ENCODE peak calls at places on chromosome 3, in six cellular contexts. D is ovary, O is MCF 10A, F is tibial artery, C is kidney epithelial cell, M is Peyer's patch. N is an unnamed sample.

GRCh38 chr3:150094150-150094932 is 123.6 kb upstream of the PFN2 start:
- DNase-seq in D (no peak), M (no peak), C (peak; percentile 65), F (no peak), O (peak; percentile 86), N (no peak)

GRCh38 chr3:197019021-197019420 is 10.6 kb downstream of the MELTF start:
- DNase-seq in D (no peak), F (no peak), M (no peak), O (no peak), C (no peak), N (no peak)

GRCh38 chr3:107431048-107431297 is 53.7 kb downstream of the CCDC54 start:
- DNase-seq in M (peak; percentile 47), O (peak; percentile 49), D (peak; percentile 70), F (peak; percentile 75), C (no peak), N (peak; percentile 21)

GRCh38 chr3:117853923-117854322 is 1144.3 kb downstream of the TUSC7 start:
- DNase-seq in F (no peak), O (peak; percentile 36), M (no peak), D (no peak), C (peak; percentile 61), N (no peak)

GRCh38 chr3:108472011-108472591 is 38.3 kb downstream of the MYH15 start:
- DNase-seq in C (no peak), F (no peak), D (no peak), O (peak; percentile 82), M (no peak), N (no peak)

GRCh38 chr3:157436583-157437300 is at the start of gene PTX3:
- DNase-seq in O (peak; percentile 83), C (peak; percentile 71), M (no peak), F (no peak), D (no peak), N (no peak)

GRCh38 chr3:170301404-170301803 is 56.1 kb upstream of the SKIL start:
- DNase-seq in M (no peak), F (no peak), C (no peak), O (peak; percentile 70), D (no peak), N (no peak)

GRCh38 chr3:184352149-184352785 is 9.1 kb downstream of the CLCN2 start:
- DNase-seq in O (no peak), C (no peak), F (no peak), D (no peak), M (no peak), N (no peak)

GRCh38 chr3:180324791-180325190 is 277.2 kb upstream of the TTC14 start:
- DNase-seq in C (no peak), F (no peak), O (no peak), D (no peak), M (no peak), N (no peak)

GRCh38 chr3:78668302-78668701 is 1099.5 kb downstream of the ROBO1 start:
- DNase-seq in F (no peak), C (no peak), D (no peak), M (no peak), O (no peak), N (no peak)

GRCh38 chr3:12370758-12371157 is 81.9 kb downstream of the PPARG start:
- DNase-seq in C (no peak), F (no peak), M (no peak), D (no peak), O (no peak), N (no peak)

GRCh38 chr3:156718622-156719300 is 44.4 kb downstream of the TIPARP start:
- DNase-seq in M (no peak), O (no peak), F (no peak), D (no peak), C (no peak), N (no peak)

GRCh38 chr3:197793246-197793645 is 2.2 kb downstream of the LRCH3 start:
- DNase-seq in M (no peak), O (peak; percentile 81), D (no peak), F (no peak), C (no peak), N (no peak)

GRCh38 chr3:58052373-58053273 is 44.4 kb downstream of the FLNB start:
- DNase-seq in M (peak; percentile 44), C (peak; percentile 92), D (peak; percentile 85), O (peak; percentile 97), F (peak; percentile 92), N (no peak)

GRCh38 chr3:60086811-60087210 is 1037.0 kb upstream of the CFAP20DC start:
- DNase-seq in M (no peak), O (peak; percentile 77), C (peak; percentile 9), F (no peak), D (no peak), N (no peak)

GRCh38 chr3:115989927-115990326 is 366.6 kb downstream of the GAP43 start:
- DNase-seq in F (no peak), C (no peak), M (no peak), D (no peak), O (no peak), N (no peak)

GRCh38 chr3:176663819-176664218 is 533.5 kb downstream of the TBL1XR1 start:
- DNase-seq in C (peak; percentile 9), F (no peak), D (no peak), O (peak; percentile 78), M (no peak), N (no peak)

GRCh38 chr3:149468504-149469212 is 5.8 kb upstream of the TM4SF4 start:
- DNase-seq in C (no peak), F (no peak), D (no peak), M (no peak), O (no peak), N (no peak)

GRCh38 chr3:66803206-66803605 is 194.9 kb upstream of the KBTBD8 start:
- DNase-seq in M (no peak), O (no peak), D (no peak), C (no peak), F (no peak), N (no peak)

GRCh38 chr3:125437631-125438435 is 62.7 kb upstream of the ZNF148 start:
- DNase-seq in O (peak; percentile 59), F (no peak), M (peak; percentile 46), D (peak; percentile 64), C (peak; percentile 9), N (peak; percentile 58)

GRCh38 chr3:11391930-11392688 is 119.9 kb downstream of the ATG7 start:
- DNase-seq in M (no peak), O (peak; percentile 79), D (peak; percentile 45), F (no peak), C (no peak), N (no peak)

GRCh38 chr3:182651461-182651860 is 141.8 kb upstream of the ATP11B start:
- DNase-seq in O (no peak), M (no peak), C (no peak), F (no peak), D (no peak), N (no peak)
- TF ChIP-seq CTCF in O (no peak), M (no peak), C (no peak), F (no peak), D (no peak), N (no peak)

DNA sequence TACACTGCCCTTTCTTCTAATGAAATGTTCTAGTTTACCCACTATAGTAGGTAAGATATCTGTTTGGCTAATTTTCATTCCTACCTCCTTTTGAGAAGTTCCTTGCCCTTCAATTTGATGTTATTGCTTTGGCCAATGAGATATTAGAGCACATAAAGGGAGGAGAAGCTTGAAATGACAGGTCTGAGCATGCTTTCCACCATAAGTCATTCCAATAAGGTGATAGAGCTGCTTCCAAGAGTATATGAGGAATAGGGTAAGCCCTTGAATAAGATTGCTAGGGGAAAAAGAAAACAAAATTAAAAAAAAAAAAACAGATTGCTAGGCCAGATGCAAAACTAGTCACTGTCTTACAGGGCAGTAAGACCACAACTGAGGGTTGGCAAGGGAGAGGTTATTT is 78.9 kb upstream of the TRIM42 start:
- DNase-seq in O (no peak), M (no peak), C (no peak), D (no peak), F (no peak), N (no peak)
- TF ChIP-seq CTCF in O (no peak), M (no peak), C (no peak), D (no peak), F (no peak), N (no peak)

GRCh38 chr3:194517333-194517732 is 30.5 kb upstream of the ATP13A3 start:
- DNase-seq in C (no peak), O (no peak), D (no peak), F (no peak), M (no peak), N (no peak)

GRCh38 chr3:194512895-194513601 is 26.2 kb upstream of the ATP13A3 start:
- DNase-seq in O (no peak), F (no peak), D (no peak), M (no peak), C (no peak), N (no peak)

GRCh38 chr3:194518652-194519051 is 31.9 kb upstream of the ATP13A3 start:
- DNase-seq in M (no peak), F (no peak), D (no peak), C (no peak), O (peak; percentile 26), N (no peak)

GRCh38 chr3:194508486-194509449 is 22.0 kb upstream of the ATP13A3 start:
- DNase-seq in M (no peak), O (no peak), F (no peak), D (no peak), C (no peak), N (no peak)

DNA sequence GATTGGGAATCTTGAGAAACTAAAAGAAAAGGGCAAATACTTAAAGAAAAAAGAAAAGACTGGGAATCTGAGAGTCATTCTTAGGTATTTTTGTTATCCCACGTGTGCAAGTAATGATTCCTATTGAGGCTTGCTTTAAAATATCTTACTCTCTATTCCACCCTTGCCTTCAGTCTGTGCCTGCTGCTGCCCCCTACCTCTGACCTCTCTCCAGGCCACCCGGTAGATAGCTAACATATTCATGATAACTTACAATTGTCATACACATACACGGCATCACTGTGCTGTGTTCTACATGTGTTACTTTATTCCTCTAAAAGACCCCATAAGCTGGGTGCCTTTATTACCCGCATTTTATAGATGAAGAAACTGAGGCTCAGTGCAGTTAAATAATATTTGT is 27.8 kb upstream of the ATP13A3 start:
- DNase-seq in O (no peak), F (no peak), C (no peak), D (no peak), M (no peak), N (no peak)
- TF ChIP-seq CTCF in O (no peak), F (no peak), C (no peak), D (no peak), M (no peak), N (no peak)

GRCh38 chr3:481680-482079 is 285.1 kb downstream of the CHL1 start:
- DNase-seq in D (no peak), O (peak; percentile 6), C (no peak), M (no peak), F (no peak), N (no peak)
- TF ChIP-seq CTCF in D (no peak), O (peak; percentile 11), C (peak; percentile 51), M (no peak), F (peak; percentile 18), N (no peak)

GRCh38 chr3:7075901-7076300 is 215.0 kb downstream of the GRM7 start:
- DNase-seq in D (no peak), M (no peak), O (peak; percentile 1), C (no peak), F (no peak), N (no peak)
- TF ChIP-seq CTCF in D (no peak), M (no peak), O (peak; percentile 20), C (peak; percentile 43), F (no peak), N (no peak)

GRCh38 chr3:80767599-80767998 is 993.8 kb downstream of the GBE1 start:
- DNase-seq in C (no peak), F (no peak), M (no peak), O (no peak), D (no peak), N (no peak)
- TF ChIP-seq CTCF in C (peak; percentile 6), F (no peak), M (peak; percentile 35), O (no peak), D (no peak), N (no peak)

N was measured in natural killer cell.